ENCODE peak calls at places on chromosomes 5 and 9, in five cellular contexts. J is H1, G is left lung, H is left ventricle myocardium inferior, B is spleen. X is an unnamed sample.

GRCh38 chr9:120490888-120491595 is 88.9 kb downstream of the CDK5RAP2 start:
- DNase-seq in J (no peak), G (peak; percentile 41), H (no peak), B (no peak), X (no peak)

GRCh38 chr5:91225848-91226686 is 157.1 kb downstream of the ARRDC3 start:
- DNase-seq in J (peak; percentile 77), G (no peak), H (no peak), B (no peak), X (no peak)

GRCh38 chr5:42108468-42108867 is 183.4 kb downstream of the FBXO4 start:
- DNase-seq in J (no peak), G (no peak), H (no peak), B (no peak), X (no peak)

GRCh38 chr9:92686954-92687353 is 17.0 kb upstream of the IPPK start:
- DNase-seq in J (peak; percentile 47), G (no peak), H (no peak), B (no peak), X (no peak)

GRCh38 chr9:16921855-16922254 is 51.4 kb upstream of the BNC2 start:
- DNase-seq in J (no peak), G (no peak), H (no peak), B (no peak), X (peak; percentile 73)

GRCh38 chr9:137055385-137056364 is 1.8 kb upstream of the ENTPD2 start:
- DNase-seq in J (no peak), G (peak; percentile 78), H (peak; percentile 95), B (no peak), X (no peak)

GRCh38 chr9:79264511-79265448 is 307.0 kb upstream of the TLE4 start:
- DNase-seq in J (no peak), G (no peak), H (no peak), B (no peak), X (no peak)

GRCh38 chr5:73311291-73312110 is 137.1 kb downstream of the FOXD1 start:
- DNase-seq in J (peak; percentile 71), G (no peak), H (no peak), B (no peak), X (peak; percentile 95)

GRCh38 chr9:78316151-78316892 is 19.4 kb downstream of the PSAT1 start:
- DNase-seq in J (no peak), G (no peak), H (no peak), B (no peak), X (no peak)

GRCh38 chr9:38183994-38184568 is 115.1 kb upstream of the SHB start:
- DNase-seq in J (no peak), G (no peak), H (no peak), B (no peak), X (no peak)

GRCh38 chr9:86336058-86336457 is 18.2 kb downstream of the TUT7 start:
- DNase-seq in J (no peak), G (no peak), H (no peak), B (no peak), X (no peak)
- H3K27ac ChIP-seq in J (no peak overlapping the region), G (no peak overlapping the region), H (no peak overlapping the region), B (no peak overlapping the region), X (no peak overlapping the region)

GRCh38 chr5:150611026-150611425 is 29.4 kb upstream of the SYNPO start:
- DNase-seq in J (no peak), G (no peak), H (no peak), B (no peak), X (no peak)

GRCh38 chr5:150612405-150612804 is 28.1 kb upstream of the SYNPO start:
- DNase-seq in J (no peak), G (no peak), H (no peak), B (no peak), X (no peak)

GRCh38 chr5:150608991-150609390 is 31.5 kb upstream of the SYNPO start:
- DNase-seq in J (no peak), G (no peak), H (no peak), B (no peak), X (no peak)

GRCh38 chr5:150607991-150608390 is 32.5 kb upstream of the SYNPO start:
- DNase-seq in J (no peak), G (no peak), H (no peak), B (no peak), X (no peak)

DNA sequence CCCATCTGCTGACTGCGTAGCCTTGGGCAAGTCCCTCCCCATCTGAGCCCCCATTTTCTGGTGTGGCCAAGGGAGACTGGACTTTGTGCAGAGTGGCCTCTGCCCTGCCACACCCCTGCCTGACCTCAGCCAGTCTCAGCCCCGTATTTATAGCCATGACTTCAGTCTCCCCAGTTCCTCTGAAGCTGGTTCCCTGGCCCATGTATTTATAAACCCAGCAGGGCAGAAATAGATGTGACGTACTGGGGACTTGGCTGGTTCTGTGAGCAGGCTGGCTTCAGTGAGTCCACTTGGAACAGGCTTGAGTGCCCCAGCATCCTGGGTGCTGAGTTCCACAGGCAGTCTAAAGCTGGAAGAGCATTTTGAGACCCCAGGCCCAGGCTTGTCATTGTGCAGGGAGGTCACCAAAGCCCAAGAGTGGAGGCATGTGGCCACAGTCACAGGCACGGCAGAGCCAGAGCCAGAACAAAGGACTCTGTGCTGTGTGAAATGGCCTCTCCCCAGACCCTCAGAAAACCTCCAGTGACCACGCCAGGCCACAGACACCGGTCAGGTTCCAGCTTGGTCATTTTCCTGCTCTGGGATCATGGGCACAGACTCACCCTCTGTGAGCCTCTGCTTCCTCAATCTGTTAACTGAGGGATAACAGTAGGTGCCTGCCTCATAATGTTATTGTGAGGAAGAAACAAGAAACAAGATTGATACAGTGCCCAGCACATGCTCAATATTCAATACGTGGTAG is 30.4 kb upstream of the SYNPO start:
- DNase-seq in J (no peak), G (no peak), H (peak; percentile 65), B (peak; percentile 54), X (no peak)
- H3K27ac ChIP-seq in J (no peak overlapping the region), G (no peak overlapping the region), H (peak overlapping the region; percentile 99), B (no peak overlapping the region), X (no peak overlapping the region)

DNA sequence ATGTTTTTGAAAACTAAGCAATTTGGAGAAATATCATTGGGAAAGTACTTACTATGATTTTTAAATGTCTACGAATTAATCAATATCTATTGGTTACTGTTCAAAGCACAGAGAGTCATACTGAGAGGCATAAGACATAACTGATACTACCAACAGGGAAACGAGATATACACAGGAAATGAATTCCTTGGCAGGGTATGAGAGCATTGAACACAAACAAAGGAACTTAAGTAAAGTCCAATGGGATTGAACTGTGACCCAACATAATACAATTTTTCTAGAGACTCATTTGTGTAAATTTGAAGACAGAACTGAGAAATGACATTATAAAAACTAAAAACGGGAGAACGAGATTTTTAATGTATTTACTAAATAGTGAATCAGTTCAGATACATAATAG is 1.3 kb upstream of the ITGA1 start:
- DNase-seq in J (no peak), G (no peak), H (no peak), B (no peak), X (no peak)
- H3K27ac ChIP-seq in J (no peak overlapping the region), G (peak overlapping the region; percentile 86), H (peak overlapping the region; percentile 91), B (peak overlapping the region; percentile 92), X (no peak overlapping the region)

DNA sequence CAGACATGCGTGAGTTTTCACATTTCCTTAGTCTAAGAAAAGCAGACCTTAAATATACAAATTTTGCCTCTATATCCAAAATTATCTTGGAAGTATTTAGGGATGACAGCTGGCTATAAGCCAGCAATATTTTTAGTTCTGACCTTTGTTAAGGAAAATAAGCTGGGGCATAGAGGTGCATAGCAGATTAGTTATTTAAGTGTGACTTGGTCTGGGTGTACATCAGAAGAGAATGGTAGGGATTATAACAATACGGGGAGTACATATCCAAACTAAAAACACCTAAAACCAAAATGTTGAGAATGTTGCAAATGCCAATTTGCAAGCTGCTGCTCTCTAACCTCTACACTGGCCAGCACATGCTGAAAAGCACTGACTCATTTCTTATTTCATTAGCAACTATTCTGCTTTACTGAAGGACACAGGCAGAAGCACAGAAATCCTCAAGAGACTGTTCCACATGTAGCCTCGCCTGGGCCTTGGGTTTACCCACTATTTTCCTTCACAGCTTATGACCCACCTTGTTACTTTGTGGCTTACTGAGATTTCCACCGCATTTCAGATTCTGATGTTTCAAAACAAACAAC is 22.3 kb downstream of the LEAP2 start:
- DNase-seq in J (no peak), G (no peak), H (no peak), B (no peak), X (no peak)
- H3K27ac ChIP-seq in J (no peak overlapping the region), G (no peak overlapping the region), H (peak overlapping the region; percentile 53), B (no peak overlapping the region), X (no peak overlapping the region)

GRCh38 chr9:93996367-93996766 is 41.2 kb upstream of the BARX1 start:
- DNase-seq in J (no peak), G (no peak), H (no peak), B (no peak), X (no peak)

GRCh38 chr9:93996863-93997262 is 41.7 kb upstream of the BARX1 start:
- DNase-seq in J (no peak), G (no peak), H (no peak), B (no peak), X (no peak)

GRCh38 chr9:93994132-93994531 is 39.0 kb upstream of the BARX1 start:
- DNase-seq in J (no peak), G (no peak), H (no peak), B (no peak), X (no peak)

GRCh38 chr9:93990448-93990847 is 35.3 kb upstream of the BARX1 start:
- DNase-seq in J (no peak), G (no peak), H (no peak), B (no peak), X (no peak)

DNA sequence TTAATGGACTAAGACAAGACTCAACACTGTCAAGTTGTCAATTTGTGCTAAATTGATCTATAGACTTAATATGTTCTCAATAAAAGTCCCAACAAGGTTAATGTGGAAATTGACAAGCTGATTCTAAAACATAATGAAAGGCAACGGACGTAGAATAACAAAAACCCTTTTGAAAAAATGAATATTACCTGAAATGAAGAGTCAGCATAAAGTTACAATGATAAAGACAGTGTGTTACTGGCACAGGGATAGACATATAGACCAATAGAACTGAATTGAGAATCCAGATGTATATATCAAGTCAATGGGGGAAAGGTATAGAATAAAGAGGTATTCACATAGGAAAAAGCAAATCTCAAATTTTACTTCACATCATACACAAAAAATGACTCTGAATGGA is 37.7 kb upstream of the BARX1 start:
- DNase-seq in J (no peak), G (no peak), H (no peak), B (no peak), X (no peak)
- H3K27ac ChIP-seq in J (no peak overlapping the region), G (no peak overlapping the region), H (no peak overlapping the region), B (no peak overlapping the region), X (no peak overlapping the region)

DNA sequence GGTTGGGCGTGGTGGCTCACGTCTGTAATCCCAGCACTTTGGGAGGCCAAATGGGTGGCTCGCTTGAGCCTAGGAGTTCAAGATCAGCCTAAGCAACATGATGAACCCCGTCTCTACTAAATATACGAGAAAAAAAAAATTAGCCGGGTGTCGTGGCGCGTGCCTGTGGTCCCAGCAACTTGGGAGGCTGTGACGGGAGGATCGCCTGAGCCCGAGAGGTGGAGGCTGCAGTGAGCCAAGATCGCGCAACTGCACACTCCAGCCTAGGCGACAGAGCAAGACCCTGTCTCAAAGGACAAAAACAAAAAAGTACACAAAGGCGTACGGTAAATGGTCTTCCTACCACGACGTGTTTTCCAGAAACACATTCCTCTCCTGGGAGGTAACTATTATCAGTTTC is 538 bp upstream of the BDP1 start:
- DNase-seq in J (no peak), G (no peak), H (no peak), B (peak; percentile 82), X (no peak)
- H3K27ac ChIP-seq in J (no peak overlapping the region), G (peak overlapping the region; percentile 95), H (peak overlapping the region; percentile 95), B (peak overlapping the region; percentile 88), X (no peak overlapping the region)

GRCh38 chr5:159132429-159133040 is 32.8 kb upstream of the EBF1 start:
- DNase-seq in J (no peak), G (no peak), H (no peak), B (no peak), X (no peak)
- H3K27ac ChIP-seq in J (no peak overlapping the region), G (no peak overlapping the region), H (no peak overlapping the region), B (no peak overlapping the region), X (no peak overlapping the region)